ENCODE peak calls at places on chromosome 1, in eight cellular contexts. M, P, I, E, A, S, Z and Q are unnamed samples.

GRCh38 chr1:33866286-33866685 is 2.4 kb downstream of the HMGB4 start:
- DNase-seq in A (no peak), M (no peak), Z (no peak), P (peak), S (no peak), I (no peak), E (no peak), Q (no peak)

GRCh38 chr1:211947396-211948295 is 87.7 kb downstream of the INTS7 start:
- DNase-seq in P (no peak), E (no peak), Z (no peak), M (no peak), S (no peak), A (no peak), I (no peak), Q (no peak)

GRCh38 chr1:1178794-1179331 is 5.2 kb downstream of the TTLL10 start:
- DNase-seq in A (no peak), I (peak), P (no peak), Z (no peak), E (no peak), M (no peak), S (no peak), Q (no peak)

GRCh38 chr1:79848316-79848715 is 841.8 kb upstream of the ADGRL4 start:
- DNase-seq in P (peak), Z (no peak), E (no peak), M (no peak), I (no peak), A (no peak), S (no peak), Q (no peak)

GRCh38 chr1:61370177-61370907 is 288.0 kb downstream of the NFIA start:
- DNase-seq in A (no peak), S (no peak), Z (no peak), P (no peak), I (no peak), M (no peak), E (no peak), Q (no peak)

GRCh38 chr1:18217398-18218043 is 109.9 kb downstream of the IGSF21 start:
- DNase-seq in M (no peak), P (peak), I (peak), Z (peak), A (no peak), S (peak), E (peak), Q (no peak)

GRCh38 chr1:195516036-195516435 is 1092.2 kb downstream of the KCNT2 start:
- DNase-seq in A (no peak), P (no peak), M (no peak), I (no peak), E (no peak), Z (no peak), S (no peak), Q (no peak)

GRCh38 chr1:29458737-29459550 is 222.6 kb downstream of the PTPRU start:
- DNase-seq in I (no peak), P (no peak), E (no peak), M (no peak), A (no peak), Z (no peak), S (no peak), Q (no peak)

GRCh38 chr1:185338719-185339622 is 21.9 kb upstream of the IVNS1ABP start:
- DNase-seq in I (no peak), E (peak), S (peak), Z (peak), M (no peak), P (peak), A (no peak), Q (no peak)

GRCh38 chr1:205042911-205043806 is at the start of gene CNTN2:
- DNase-seq in M (no peak), Z (no peak), A (no peak), P (no peak), E (no peak), S (no peak), I (peak), Q (no peak)

GRCh38 chr1:149942207-149942606 is 5.5 kb upstream of the MTMR11 start:
- DNase-seq in M (no peak), E (no peak), S (no peak), P (no peak), I (peak), Z (no peak), A (no peak), Q (no peak)

GRCh38 chr1:56780832-56781231 is 38.4 kb downstream of the FYB2 start:
- DNase-seq in M (no peak), I (no peak), Z (no peak), E (no peak), A (no peak), S (no peak), P (no peak), Q (no peak)

GRCh38 chr1:44545961-44546360 is 128.3 kb downstream of the TMEM53 start:
- DNase-seq in I (no peak), Z (no peak), E (no peak), P (no peak), S (no peak), A (no peak), M (no peak), Q (no peak)

GRCh38 chr1:46102769-46103476 is 29.5 kb downstream of the PIK3R3 start:
- DNase-seq in I (no peak), M (no peak), S (no peak), Z (no peak), P (no peak), A (no peak), E (no peak), Q (no peak)

GRCh38 chr1:154759196-154759595 is 110.9 kb downstream of the KCNN3 start:
- DNase-seq in Z (no peak), A (peak), E (no peak), M (no peak), I (no peak), P (no peak), S (no peak), Q (no peak)

GRCh38 chr1:43435146-43436145 is 18.3 kb downstream of the HYI start:
- DNase-seq in S (no peak), P (peak), E (no peak), A (peak), Z (no peak), I (no peak), M (no peak), Q (no peak)

GRCh38 chr1:230507671-230508407 is 81.7 kb upstream of the PGBD5 start:
- DNase-seq in Z (no peak), M (no peak), A (no peak), S (peak), I (no peak), P (peak), E (no peak), Q (no peak)

GRCh38 chr1:201170533-201171062 is 16.3 kb upstream of the TMEM9 start:
- DNase-seq in Z (peak), P (peak), M (peak), E (no peak), A (peak), I (peak), S (peak), Q (peak)

GRCh38 chr1:25912076-25912831 is 6.0 kb upstream of the STMN1 start:
- DNase-seq in M (no peak), Z (no peak), S (no peak), E (no peak), P (peak), A (no peak), I (no peak), Q (no peak)

GRCh38 chr1:187928288-187928687 is 1099.5 kb downstream of the PLA2G4A start:
- DNase-seq in I (no peak), A (no peak), Z (peak), E (no peak), P (no peak), S (no peak), M (no peak), Q (peak)

GRCh38 chr1:26335774-26336476 is 18.0 kb downstream of the CRYBG2 start:
- DNase-seq in P (no peak), E (no peak), Z (no peak), A (no peak), I (no peak), M (no peak), S (no peak), Q (no peak)

GRCh38 chr1:75996196-75996595 is 64.0 kb upstream of the ASB17 start:
- DNase-seq in S (no peak), Z (no peak), M (no peak), A (no peak), E (no peak), I (no peak), P (peak), Q (no peak)

GRCh38 chr1:100868364-100868995 is 26.2 kb downstream of the EXTL2 start:
- DNase-seq in A (no peak), Z (peak), E (no peak), S (no peak), I (no peak), M (no peak), P (peak), Q (no peak)

GRCh38 chr1:64906447-64906846 is 59.9 kb downstream of the JAK1 start:
- DNase-seq in P (no peak), Z (no peak), M (no peak), S (no peak), I (no peak), A (no peak), E (no peak), Q (no peak)

GRCh38 chr1:193411771-193412170 is 225.4 kb upstream of the B3GALT2 start:
- DNase-seq in S (no peak), I (no peak), P (no peak), Z (no peak), M (no peak), E (no peak), A (no peak), Q (no peak)

GRCh38 chr1:43653893-43654292 is 3.9 kb downstream of the KDM4A start:
- DNase-seq in M (no peak), P (no peak), E (no peak), S (no peak), Z (peak), A (no peak), I (no peak), Q (no peak)

GRCh38 chr1:29713857-29714256 is 477.5 kb downstream of the PTPRU start:
- DNase-seq in Z (no peak), S (no peak), I (no peak), E (no peak), P (peak), M (no peak), A (no peak), Q (no peak)

GRCh38 chr1:206685256-206685748 is 597 bp downstream of the MAPKAPK2 start:
- DNase-seq in P (no peak), I (peak), S (no peak), E (peak), M (no peak), A (no peak), Z (peak), Q (no peak)

GRCh38 chr1:194322751-194323150 is 1136.3 kb upstream of the B3GALT2 start:
- DNase-seq in E (no peak), M (no peak), A (no peak), S (no peak), P (no peak), I (no peak), Z (no peak), Q (no peak)

GRCh38 chr1:3909615-3910014 is 9.5 kb upstream of the C1orf174 start:
- DNase-seq in S (no peak), A (no peak), I (no peak), P (no peak), E (no peak), Z (no peak), M (no peak), Q (no peak)

GRCh38 chr1:172973424-172973823 is 77.3 kb downstream of the TNFSF18 start:
- DNase-seq in I (no peak), A (peak), E (no peak), Z (no peak), S (no peak), M (no peak), P (no peak), Q (no peak)

GRCh38 chr1:1092149-1092855 is 18.2 kb upstream of the RNF223 start:
- DNase-seq in I (no peak), Z (no peak), A (no peak), S (no peak), M (no peak), P (no peak), E (no peak), Q (no peak)

GRCh38 chr1:156859523-156860112 is 701 bp upstream of the INSRR start:
- DNase-seq in Z (peak), A (no peak), P (peak), M (no peak), I (no peak), E (no peak), S (no peak), Q (no peak)

GRCh38 chr1:175818929-175819328 is 75.5 kb upstream of the TNR start:
- DNase-seq in Z (no peak), E (no peak), A (no peak), P (no peak), I (no peak), M (no peak), S (no peak), Q (no peak)

GRCh38 chr1:220127076-220127475 is 33.1 kb downstream of the IARS2 start:
- DNase-seq in P (no peak), S (no peak), A (no peak), I (no peak), M (no peak), E (no peak), Z (no peak), Q (no peak)

GRCh38 chr1:220121791-220122530 is 28.0 kb downstream of the IARS2 start:
- DNase-seq in S (peak), Z (no peak), I (no peak), A (no peak), P (no peak), M (no peak), E (no peak), Q (no peak)

GRCh38 chr1:220119043-220119512 is 25.1 kb downstream of the IARS2 start:
- DNase-seq in Z (no peak), I (no peak), A (no peak), M (no peak), S (peak), E (no peak), P (no peak), Q (no peak)

GRCh38 chr1:220124542-220124941 is 30.6 kb downstream of the IARS2 start:
- DNase-seq in E (no peak), P (peak), M (no peak), A (no peak), Z (no peak), S (no peak), I (no peak), Q (no peak)

DNA sequence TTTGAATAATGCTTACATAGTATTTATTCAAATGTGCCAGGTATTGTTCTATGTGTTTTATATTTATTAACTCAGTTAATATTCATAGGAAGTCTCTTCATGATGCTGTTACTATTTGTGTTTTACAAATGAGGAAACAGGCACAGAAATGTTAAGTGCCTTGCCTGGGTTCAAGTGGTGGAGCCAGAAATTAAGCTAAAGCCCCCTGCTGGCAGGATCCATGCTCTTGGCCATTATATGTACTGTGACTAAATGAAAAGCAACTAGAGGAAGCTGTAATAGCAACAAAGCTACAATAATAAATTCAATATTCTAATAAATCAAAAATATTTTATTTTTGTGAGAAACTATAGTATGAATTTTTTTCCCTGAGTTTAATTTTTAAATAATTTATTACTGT is 30.0 kb downstream of the IARS2 start:
- DNase-seq in S (no peak), E (peak), Z (peak), A (no peak), M (no peak), I (no peak), P (no peak), Q (no peak)
- TF ChIP-seq CTCF in S (peak), E (peak), Z (peak), A (no peak), M (no peak), I (peak), P (no peak), Q (peak)

GRCh38 chr1:160549665-160550006 is 26.6 kb upstream of the SLAMF6 start:
- DNase-seq in I (no peak), P (no peak), M (no peak), S (no peak), E (no peak), A (no peak), Z (no peak), Q (no peak)

GRCh38 chr1:160548183-160548582 is 25.1 kb upstream of the SLAMF6 start:
- DNase-seq in E (no peak), I (no peak), P (no peak), A (no peak), Z (peak), M (no peak), S (no peak), Q (no peak)

GRCh38 chr1:160548960-160549664 is 26.1 kb upstream of the SLAMF6 start:
- DNase-seq in Z (peak), A (no peak), P (no peak), I (peak), E (no peak), S (no peak), M (no peak), Q (no peak)

GRCh38 chr1:160552425-160552824 is 26.9 kb downstream of the CD84 start:
- DNase-seq in Z (no peak), E (no peak), P (no peak), I (no peak), A (no peak), S (no peak), M (no peak), Q (no peak)

DNA sequence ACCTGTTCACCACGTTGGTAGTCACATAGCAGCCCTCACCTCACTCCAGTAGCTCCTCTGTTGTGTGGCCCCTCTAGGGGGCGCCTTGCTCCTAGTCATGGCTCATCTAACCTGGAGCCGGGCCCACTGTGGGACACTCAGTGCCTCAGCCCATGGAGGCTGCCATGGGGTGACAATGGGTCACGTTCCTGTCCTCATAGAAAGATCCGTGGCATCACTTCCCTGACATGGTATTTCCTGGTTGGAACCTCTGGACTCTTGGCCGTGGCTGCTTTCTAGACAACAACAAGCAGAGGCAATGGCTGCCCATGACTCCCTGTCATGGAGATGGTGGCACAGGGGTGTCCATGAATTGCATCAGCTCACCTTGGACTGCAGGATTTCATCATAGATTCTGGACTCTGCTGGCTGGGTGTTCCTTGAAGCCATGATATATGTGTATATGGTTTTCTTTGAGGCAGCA is 27.5 kb upstream of the SLAMF6 start:
- DNase-seq in P (no peak), E (peak), Z (peak), S (no peak), I (no peak), A (no peak), M (no peak), Q (no peak)
- TF ChIP-seq CTCF in P (no peak), E (peak), Z (peak), S (no peak), I (peak), A (no peak), M (no peak), Q (peak)

DNA sequence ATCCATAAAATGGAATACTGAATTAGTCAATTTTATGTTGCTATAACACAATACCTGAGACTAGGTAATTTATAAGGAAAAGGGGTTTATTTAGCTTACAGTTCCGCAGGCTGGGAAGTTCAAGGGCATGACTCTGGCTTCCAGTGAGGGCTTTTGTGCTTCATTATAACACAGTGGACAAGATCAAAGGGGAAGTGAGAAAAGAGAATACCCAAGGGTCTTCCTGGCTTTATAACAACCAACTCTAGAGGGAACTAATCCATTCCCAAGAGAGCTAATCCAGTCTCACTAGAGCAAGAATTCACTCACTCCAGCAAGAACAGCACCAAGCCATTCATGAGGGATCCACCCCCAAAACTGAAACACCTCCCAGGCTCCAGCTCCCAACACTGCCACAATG is 3.1 kb downstream of the KIFAP3 start:
- DNase-seq in S (no peak), P (no peak), M (no peak), A (no peak), E (no peak), Z (peak), I (no peak), Q (no peak)
- TF ChIP-seq CTCF in S (no peak), P (no peak), M (no peak), A (no peak), E (no peak), Z (no peak), I (no peak), Q (no peak)

GRCh38 chr1:15950763-15951295 is 25.1 kb downstream of the ZBTB17 start:
- DNase-seq in S (no peak), I (peak), M (no peak), A (peak), Z (no peak), P (peak), E (no peak), Q (no peak)

GRCh38 chr1:15950302-15950701 is 25.6 kb downstream of the ZBTB17 start:
- DNase-seq in P (no peak), M (no peak), Z (peak), E (no peak), I (no peak), S (no peak), A (no peak), Q (no peak)

GRCh38 chr1:15953294-15953771 is 22.6 kb downstream of the ZBTB17 start:
- DNase-seq in M (no peak), P (peak), I (no peak), A (no peak), S (no peak), Z (no peak), E (no peak), Q (no peak)

GRCh38 chr1:15952317-15953258 is 23.3 kb downstream of the ZBTB17 start:
- DNase-seq in S (no peak), M (no peak), Z (no peak), A (no peak), P (peak), E (no peak), I (peak), Q (no peak)

GRCh38 chr1:15951341-15952153 is 24.4 kb downstream of the ZBTB17 start:
- DNase-seq in I (peak), A (no peak), Z (no peak), S (no peak), P (peak), M (no peak), E (no peak), Q (no peak)
- TF ChIP-seq CTCF in I (peak), A (no peak), Z (no peak), S (no peak), P (peak), M (no peak), E (no peak), Q (no peak)

DNA sequence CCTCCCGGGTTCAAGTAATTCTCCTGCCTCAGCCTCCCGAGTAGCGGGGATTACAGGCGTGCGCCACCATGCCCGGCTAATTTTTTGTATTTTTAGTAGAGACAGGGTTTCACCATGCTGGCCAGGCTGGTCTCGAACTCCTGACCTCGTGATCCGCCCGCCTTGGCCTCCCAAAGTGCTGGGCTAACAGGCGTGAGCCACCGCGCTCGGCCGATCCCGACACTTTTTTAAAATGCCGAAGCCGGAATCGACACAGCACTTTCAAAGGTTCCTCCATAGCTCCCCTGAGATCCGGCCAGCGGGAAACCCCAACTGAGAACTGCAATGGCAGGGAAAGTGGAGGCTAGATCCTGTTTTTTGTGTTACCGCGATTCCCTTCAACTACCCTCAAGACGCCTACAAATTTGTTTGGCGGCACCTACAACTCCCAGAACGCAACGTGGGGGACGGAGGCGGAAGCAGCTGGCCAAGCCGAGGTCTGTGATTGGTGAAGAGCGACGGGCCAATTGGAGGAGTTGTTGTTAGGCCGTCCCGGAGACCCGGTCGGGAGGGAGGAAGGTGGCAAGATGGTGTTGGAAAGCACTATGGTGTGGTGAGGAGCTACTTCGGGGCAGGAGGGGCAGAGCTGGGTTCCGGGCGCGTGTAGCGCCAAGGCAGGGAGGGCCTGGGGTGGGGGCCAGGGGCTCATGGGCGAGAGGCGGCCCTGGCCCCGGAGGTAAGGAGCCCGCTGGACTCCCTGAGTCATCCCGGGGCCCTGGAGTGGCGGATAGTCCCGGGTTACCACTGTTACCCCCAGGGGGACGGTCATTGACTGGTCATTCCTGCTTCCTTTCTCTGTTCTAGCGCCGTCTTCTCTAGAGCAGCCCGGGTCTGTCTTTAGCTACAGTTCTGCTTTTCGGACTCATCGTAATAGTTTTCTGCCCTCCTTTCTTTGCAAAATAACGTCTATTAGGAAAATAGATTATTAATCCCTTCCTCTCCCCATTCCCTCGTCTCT is at the start of gene PSMD4:
- DNase-seq in S (peak), M (peak), E (peak), Z (peak), A (peak), P (peak), I (peak), Q (peak)
- TF ChIP-seq CTCF in S (no peak), M (no peak), E (no peak), Z (no peak), A (no peak), P (no peak), I (no peak), Q (no peak)